ENCODE peak calls at places on chromosomes 16 and 17, in four cellular contexts. K is left ventricle myocardium inferior, P is right atrium auricular region, A is fibroblast of lung. E is an unnamed sample.

GRCh38 chr17:43825567-43825966 is 7.4 kb downstream of the MPP3 start:
- DNase-seq in K (no peak), P (no peak), A (no peak), E (no peak)

GRCh38 chr17:55540414-55541091 is 29.3 kb upstream of the SMIM36 start:
- DNase-seq in K (no peak), P (no peak), A (peak; percentile 17), E (no peak)

GRCh38 chr16:58515871-58516767 is 802 bp downstream of the SETD6 start:
- DNase-seq in K (no peak), P (no peak), A (no peak), E (no peak)

GRCh38 chr16:25151996-25152395 is 40.5 kb downstream of the LCMT1 start:
- DNase-seq in K (no peak), P (no peak), A (peak; percentile 59), E (no peak)

GRCh38 chr16:14611660-14612059 is 18.4 kb downstream of the PARN start:
- DNase-seq in K (no peak), P (peak; percentile 4), A (no peak), E (no peak)

GRCh38 chr16:10871157-10871991 is 5.6 kb upstream of the CIITA start:
- DNase-seq in K (no peak), P (no peak), A (peak; percentile 61), E (peak; percentile 45)

GRCh38 chr17:80348551-80349436 is 66.2 kb upstream of the ENDOV start:
- DNase-seq in K (no peak), P (no peak), A (no peak), E (no peak)

GRCh38 chr17:59342681-59343127 is 11.2 kb downstream of the YPEL2 start:
- DNase-seq in K (no peak), P (no peak), A (no peak), E (no peak)

GRCh38 chr17:69314246-69315030 is 12.5 kb downstream of the ABCA5 start:
- DNase-seq in K (no peak), P (no peak), A (no peak), E (no peak)

GRCh38 chr16:2028146-2028545 is 1.4 kb downstream of the NHERF2 start:
- DNase-seq in K (no peak), P (no peak), A (no peak), E (no peak)

GRCh38 chr16:28317040-28317880 is 24.9 kb downstream of the SBK1 start:
- DNase-seq in K (peak; percentile 41), P (peak; percentile 60), A (peak; percentile 37), E (no peak)

GRCh38 chr17:65131946-65132345 is 5.2 kb upstream of the RGS9 start:
- DNase-seq in K (no peak), P (no peak), A (peak; percentile 80), E (peak; percentile 67)

GRCh38 chr17:58094118-58094517 is 10.9 kb downstream of the DYNLL2 start:
- DNase-seq in K (no peak), P (no peak), A (no peak), E (no peak)

GRCh38 chr17:17349724-17350106 is 46.5 kb downstream of the NT5M start:
- DNase-seq in K (no peak), P (no peak), A (no peak), E (no peak)

GRCh38 chr17:17348872-17349723 is 45.9 kb downstream of the NT5M start:
- DNase-seq in K (no peak), P (no peak), A (peak; percentile 26), E (no peak)

GRCh38 chr17:17351901-17352781 is 49.0 kb downstream of the NT5M start:
- DNase-seq in K (peak; percentile 49), P (peak; percentile 84), A (peak; percentile 28), E (no peak)

GRCh38 chr17:17351356-17351891 is 48.3 kb downstream of the NT5M start:
- DNase-seq in K (no peak), P (no peak), A (no peak), E (no peak)

DNA sequence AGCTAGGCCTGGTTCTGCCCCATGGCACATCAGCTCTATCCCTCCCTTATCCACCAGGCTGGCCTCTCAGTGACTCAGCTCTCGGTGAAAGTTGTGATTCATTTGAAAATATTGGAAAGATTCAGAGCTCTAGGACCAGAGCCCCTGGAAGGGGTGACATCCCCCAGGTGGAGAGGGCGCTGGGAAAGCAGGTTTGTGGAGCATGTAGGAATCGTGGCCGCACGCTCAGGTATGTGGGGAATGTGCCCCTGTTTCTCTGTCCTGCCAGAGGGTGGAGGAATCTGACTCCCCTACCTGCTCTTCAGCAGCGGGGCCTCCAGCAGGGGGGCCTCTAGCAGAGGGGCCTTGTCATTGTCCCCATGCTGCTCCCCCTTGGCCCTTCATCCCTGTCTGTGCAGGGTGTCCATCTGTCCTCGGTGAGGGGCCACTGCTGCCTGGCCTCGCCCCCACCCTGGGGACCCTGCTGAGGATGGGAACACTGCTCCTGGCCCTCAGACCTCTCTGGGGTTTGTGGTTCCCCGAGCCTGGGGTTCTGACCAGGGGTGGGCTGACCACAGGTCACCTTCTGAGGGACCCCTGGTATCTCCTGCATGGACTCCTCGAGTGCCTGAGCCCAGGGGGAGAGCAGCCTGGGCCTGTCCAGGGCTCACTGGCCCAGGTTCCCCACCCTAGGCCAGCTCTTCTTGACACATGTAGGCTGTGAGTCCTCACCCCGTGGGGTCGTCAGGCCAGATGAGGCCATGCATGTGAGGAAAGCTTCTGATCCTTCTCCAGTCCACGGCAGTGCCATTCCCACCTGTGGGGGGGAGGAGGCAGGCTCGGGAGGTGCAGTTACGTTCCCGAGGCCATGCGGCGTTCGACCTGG is 47.5 kb downstream of the NT5M start:
- DNase-seq in K (no peak), P (no peak), A (peak; percentile 9), E (no peak)
- TF ChIP-seq CTCF in K (no peak), P (no peak), A (no peak), E (peak; percentile 10)

GRCh38 chr17:79138826-79139225 is 64.2 kb downstream of the ENGASE start:
- DNase-seq in K (no peak), P (no peak), A (no peak), E (no peak)

GRCh38 chr17:79135628-79136405 is 61.2 kb downstream of the ENGASE start:
- DNase-seq in K (no peak), P (no peak), A (no peak), E (no peak)

GRCh38 chr17:79137791-79138190 is 63.2 kb downstream of the ENGASE start:
- DNase-seq in K (no peak), P (no peak), A (no peak), E (no peak)

GRCh38 chr17:79136596-79136995 is 62.0 kb downstream of the ENGASE start:
- DNase-seq in K (no peak), P (no peak), A (no peak), E (no peak)

GRCh38 chr17:79137015-79137770 is 62.6 kb downstream of the ENGASE start:
- DNase-seq in K (no peak), P (no peak), A (no peak), E (no peak)
- H3K27me3 ChIP-seq in K (peaks cover 100% of the 10 kb centered on the region), P (peaks cover 3% of the 10 kb centered on the region), A (peaks cover 3% of the 10 kb centered on the region), E (peaks cover 11% of the 10 kb centered on the region)

DNA sequence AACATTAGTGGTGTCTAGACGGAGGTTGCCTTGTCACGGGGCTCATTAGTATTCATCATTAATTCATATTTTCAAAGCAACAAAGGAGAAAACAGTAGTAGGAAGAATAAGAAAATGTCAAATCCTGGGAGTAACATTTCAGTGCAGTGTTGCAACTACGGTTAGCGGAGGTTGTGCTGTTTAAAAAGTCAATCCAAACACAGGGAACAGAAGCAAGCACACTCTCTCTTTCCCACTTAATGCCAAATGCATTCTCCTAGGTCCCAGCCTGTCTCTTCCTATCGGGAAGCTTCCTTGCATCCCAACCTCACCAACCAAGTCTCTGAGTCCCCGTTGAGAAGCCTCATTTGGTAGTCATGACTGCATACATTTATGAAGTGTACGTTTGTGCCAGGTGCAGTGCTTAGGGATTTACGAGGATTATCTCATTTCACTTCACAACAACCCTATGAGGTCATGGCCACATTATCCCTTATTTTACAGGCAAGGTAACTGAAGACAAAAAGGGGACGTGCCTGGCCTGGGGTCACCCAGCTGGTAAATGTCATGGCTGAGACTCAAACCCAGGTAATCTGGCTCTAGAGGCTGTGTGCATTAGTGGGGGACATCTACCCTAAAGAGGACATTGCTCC is 283.6 kb upstream of the SALL1 start:
- DNase-seq in K (no peak), P (no peak), A (no peak), E (no peak)
- H3K4me3 ChIP-seq in K (no peak overlapping the region), P (no peak overlapping the region), A (no peak overlapping the region), E (no peak overlapping the region)

DNA sequence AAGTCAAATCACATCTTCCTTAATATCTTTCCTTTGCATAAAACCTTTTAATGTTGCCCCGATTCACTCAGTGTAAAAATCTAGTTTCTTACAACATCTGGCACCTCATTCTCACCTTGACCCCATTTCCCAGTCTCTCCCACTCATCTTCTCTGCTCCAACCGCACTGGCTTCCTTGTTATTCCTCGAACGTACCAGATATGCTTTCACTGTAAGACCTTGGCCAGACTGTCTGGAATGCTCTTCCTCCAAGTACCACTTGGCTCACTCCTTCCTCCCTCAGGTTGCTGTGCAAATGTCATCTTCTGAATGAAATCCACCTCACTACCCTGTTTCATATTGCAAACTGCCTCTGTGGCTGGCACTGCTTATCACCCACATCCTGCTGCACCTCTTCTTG is 433.6 kb downstream of the HAPSTR1 start:
- DNase-seq in K (no peak), P (no peak), A (no peak), E (no peak)
- TF ChIP-seq CTCF in K (no peak), P (no peak), A (no peak), E (no peak)

GRCh38 chr17:47717261-47717697 is 15.8 kb upstream of the TBX21 start:
- DNase-seq in K (no peak), P (no peak), A (no peak), E (no peak)

GRCh38 chr17:47714773-47715396 is 18.2 kb upstream of the TBX21 start:
- DNase-seq in K (no peak), P (no peak), A (no peak), E (no peak)

GRCh38 chr17:47715669-47716325 is 17.2 kb upstream of the TBX21 start:
- DNase-seq in K (no peak), P (no peak), A (no peak), E (no peak)

GRCh38 chr17:47717845-47718621 is 15.0 kb upstream of the TBX21 start:
- DNase-seq in K (no peak), P (no peak), A (no peak), E (no peak)

GRCh38 chr17:47716381-47716780 is 16.7 kb upstream of the TBX21 start:
- DNase-seq in K (no peak), P (no peak), A (no peak), E (no peak)
- H3K27me3 ChIP-seq in K (peaks cover 52% of the 10 kb centered on the region), P (peaks cover 6% of the 10 kb centered on the region), A (peaks cover 45% of the 10 kb centered on the region), E (peaks cover 81% of the 10 kb centered on the region)

DNA sequence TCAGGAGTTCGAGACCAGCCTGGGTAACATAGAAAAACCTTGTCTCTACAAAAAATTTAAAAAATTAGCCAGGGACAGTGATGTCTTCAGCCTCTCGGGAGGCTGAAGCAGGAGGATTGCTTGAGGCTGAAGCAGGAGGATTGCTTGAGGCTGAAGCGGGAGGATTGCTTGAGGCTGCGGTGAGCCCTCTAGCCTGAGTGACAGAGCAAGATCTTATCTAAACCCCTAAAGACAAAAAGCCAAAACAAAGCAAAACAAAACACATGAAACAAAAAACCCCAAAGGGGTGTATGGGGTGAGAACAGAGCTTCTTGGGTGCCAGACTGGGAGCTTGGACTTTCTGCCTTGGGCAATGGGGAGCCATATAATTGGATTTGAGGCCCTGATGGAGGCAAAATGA is 2.6 kb downstream of the SPNS3 start:
- DNase-seq in K (no peak), P (no peak), A (no peak), E (no peak)
- H3K4me3 ChIP-seq in K (no peak overlapping the region), P (no peak overlapping the region), A (no peak overlapping the region), E (no peak overlapping the region)

DNA sequence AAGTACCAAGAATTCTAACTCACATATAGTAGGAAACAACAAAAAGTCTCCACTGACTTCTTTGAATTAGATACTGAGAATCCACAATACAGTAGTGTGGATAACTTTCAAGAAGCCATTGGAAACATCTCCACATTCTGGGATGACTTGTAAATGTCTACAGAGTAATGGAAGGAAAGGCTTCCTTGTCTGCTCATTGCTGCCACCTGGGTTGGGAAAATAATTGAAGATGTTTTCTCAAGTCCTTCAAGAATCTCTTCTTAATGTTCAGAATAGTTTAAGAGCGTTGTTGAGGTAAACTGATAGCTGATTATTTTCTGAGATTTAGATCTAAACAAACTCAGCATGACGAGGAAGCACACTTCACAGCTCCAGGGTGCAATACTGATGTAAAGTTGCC is 14.0 kb downstream of the CPSF4L start:
- DNase-seq in K (no peak), P (no peak), A (peak; percentile 30), E (no peak)
- TF ChIP-seq CTCF in K (no peak), P (no peak), A (no peak), E (no peak)